ENCODE peak calls at places on chromosomes 11 and 22, in ten cellular contexts. S is HCT116, Y is BJ, L is upper lobe of right lung, E is right lobe of liver, M is bronchial epithelial cell, I is AG04449, A is endothelial cell of umbilical vein, U is cardiac muscle cell, F is A549. Q is an unnamed sample.

GRCh38 chr11:60924110-60924905 is at the start of gene TMEM132A:
- DNase-seq in S (peak), Y (no peak), L (peak), E (peak), M (peak), I (no peak), A (peak), U (peak), F (peak), Q (no peak)

GRCh38 chr11:1078191-1078601 is 3.5 kb downstream of the MUC2 start:
- DNase-seq in S (no peak), Y (no peak), L (peak), E (no peak), M (no peak), I (no peak), A (no peak), U (no peak), F (no peak), Q (no peak)

GRCh38 chr22:21791635-21792625 is 56.3 kb upstream of the YPEL1 start:
- DNase-seq in S (no peak), Y (no peak), L (no peak), E (no peak), M (peak), I (no peak), A (no peak), U (peak), F (peak), Q (no peak)

GRCh38 chr11:2580061-2580421 is 119.8 kb downstream of the KCNQ1OT1 start:
- DNase-seq in S (no peak), Y (no peak), L (peak), E (no peak), M (no peak), I (no peak), A (no peak), U (no peak), F (no peak), Q (no peak)

GRCh38 chr11:42273977-42274376 is 814.5 kb upstream of the LRRC4C start:
- DNase-seq in S (no peak), Y (no peak), L (no peak), E (no peak), M (no peak), I (no peak), A (no peak), U (no peak), F (no peak), Q (no peak)

GRCh38 chr11:47225552-47226137 is 10.9 kb downstream of the DDB2 start:
- DNase-seq in S (no peak), Y (no peak), L (no peak), E (no peak), M (no peak), I (no peak), A (no peak), U (no peak), F (no peak), Q (no peak)

GRCh38 chr22:24302591-24302990 is 32.0 kb downstream of the SPECC1L start:
- DNase-seq in S (no peak), Y (no peak), L (no peak), E (no peak), M (no peak), I (no peak), A (no peak), U (no peak), F (no peak), Q (no peak)

GRCh38 chr11:19714387-19715363 is 2.0 kb downstream of the NAV2 start:
- DNase-seq in S (no peak), Y (peak), L (peak), E (peak), M (peak), I (no peak), A (peak), U (peak), F (peak), Q (no peak)

GRCh38 chr22:38228873-38229740 is 27.3 kb downstream of the MAFF start:
- DNase-seq in S (peak), Y (peak), L (no peak), E (no peak), M (peak), I (no peak), A (peak), U (peak), F (peak), Q (peak)

GRCh38 chr11:34356576-34356917 is 1.3 kb downstream of the ABTB2 start:
- DNase-seq in S (no peak), Y (no peak), L (peak), E (peak), M (no peak), I (no peak), A (peak), U (peak), F (peak), Q (no peak)

GRCh38 chr11:28581286-28582242 is 473.4 kb downstream of the METTL15 start:
- DNase-seq in S (no peak), Y (no peak), L (no peak), E (no peak), M (peak), I (peak), A (no peak), U (peak), F (no peak), Q (peak)

GRCh38 chr22:31229402-31230140 is 17.5 kb downstream of the LIMK2 start:
- DNase-seq in S (no peak), Y (no peak), L (no peak), E (peak), M (no peak), I (no peak), A (peak), U (peak), F (no peak), Q (no peak)

GRCh38 chr11:1101318-1102089 is 26.8 kb downstream of the MUC2 start:
- DNase-seq in S (no peak), Y (no peak), L (peak), E (peak), M (no peak), I (no peak), A (no peak), U (no peak), F (no peak), Q (no peak)

GRCh38 chr11:95891423-95892177 is 32.3 kb downstream of the MTMR2 start:
- DNase-seq in S (no peak), Y (no peak), L (no peak), E (no peak), M (no peak), I (no peak), A (no peak), U (no peak), F (no peak), Q (no peak)

GRCh38 chr11:116637766-116638165 is 135.0 kb downstream of the BUD13 start:
- DNase-seq in S (no peak), Y (no peak), L (no peak), E (no peak), M (no peak), I (no peak), A (no peak), U (no peak), F (no peak), Q (no peak)

GRCh38 chr22:43201486-43202219 is 14.7 kb upstream of the TTLL12 start:
- DNase-seq in S (no peak), Y (no peak), L (no peak), E (no peak), M (no peak), I (no peak), A (no peak), U (no peak), F (no peak), Q (no peak)

GRCh38 chr11:35040221-35040942 is 98.6 kb upstream of the CD44 start:
- DNase-seq in S (no peak), Y (no peak), L (no peak), E (no peak), M (peak), I (no peak), A (no peak), U (peak), F (peak), Q (no peak)

DNA sequence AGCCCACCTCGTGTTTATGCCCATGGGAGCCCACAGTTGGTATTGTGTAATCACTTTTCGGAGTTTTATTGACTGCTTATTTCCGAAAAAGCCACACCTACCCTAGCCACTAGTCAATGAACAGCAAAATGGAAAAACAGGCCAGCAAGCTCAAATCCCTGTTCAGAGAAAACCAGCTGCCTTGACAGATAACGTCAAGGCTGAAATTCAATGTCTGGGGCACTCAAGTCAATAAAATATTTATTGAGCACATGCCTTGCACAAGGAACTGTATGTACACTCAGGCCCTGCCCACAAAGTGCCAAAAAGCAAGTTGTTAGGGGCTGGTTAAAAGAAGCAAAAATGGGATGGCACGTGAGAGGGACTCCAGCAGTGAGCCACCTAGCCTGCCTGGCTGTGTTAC is 4.8 kb downstream of the PC start:
- DNase-seq in S (no peak), Y (no peak), L (no peak), E (no peak), M (no peak), I (no peak), A (no peak), U (no peak), F (no peak), Q (no peak)
- H3K4me3 ChIP-seq in S (no peak), Y (no peak), L (no peak), E (no peak), M (no peak), I (no peak), A (no peak), U (no peak), F (no peak), Q (no peak)

GRCh38 chr22:49917997-49918910 is at the start of the genes ALG12 and CRELD2:
- DNase-seq in S (peak), Y (peak), L (peak), E (peak), M (peak), I (peak), A (peak), U (peak), F (peak), Q (peak)
- TF ChIP-seq CTCF in S (no peak), Y (no peak), L (no peak), E (no peak), M (no peak), I (no peak), A (no peak), U (no peak), F (no peak), Q (no peak)

GRCh38 chr22:37017356-37017755 is 1.9 kb downstream of the TST start:
- DNase-seq in S (no peak), Y (no peak), L (no peak), E (peak), M (no peak), I (no peak), A (no peak), U (no peak), F (no peak), Q (no peak)
- H3K4me3 ChIP-seq in S (no peak), Y (no peak), L (no peak), E (peak), M (no peak), I (no peak), A (no peak), U (no peak), F (no peak), Q (no peak)

GRCh38 chr22:44313385-44314006 is 745 bp upstream of the SHISAL1 start:
- DNase-seq in S (no peak), Y (no peak), L (no peak), E (no peak), M (no peak), I (no peak), A (no peak), U (no peak), F (no peak), Q (no peak)
- TF ChIP-seq CTCF in S (no peak), Y (no peak), L (no peak), E (no peak), M (no peak), I (no peak), A (no peak), U (no peak), F (no peak), Q (no peak)

GRCh38 chr11:69005183-69005630 is 7.8 kb downstream of the MRGPRF start:
- DNase-seq in S (no peak), Y (no peak), L (no peak), E (no peak), M (no peak), I (no peak), A (no peak), U (no peak), F (no peak), Q (no peak)

GRCh38 chr11:69002743-69003231 is 10.3 kb downstream of the MRGPRF start:
- DNase-seq in S (no peak), Y (no peak), L (peak), E (no peak), M (no peak), I (no peak), A (no peak), U (no peak), F (no peak), Q (no peak)

GRCh38 chr11:69004411-69005182 is 8.4 kb downstream of the MRGPRF start:
- DNase-seq in S (no peak), Y (no peak), L (peak), E (no peak), M (no peak), I (no peak), A (no peak), U (no peak), F (no peak), Q (no peak)

GRCh38 chr11:69003301-69003865 is 9.7 kb downstream of the MRGPRF start:
- DNase-seq in S (no peak), Y (no peak), L (no peak), E (no peak), M (no peak), I (no peak), A (no peak), U (no peak), F (no peak), Q (no peak)

GRCh38 chr11:69003866-69004311 is 9.2 kb downstream of the MRGPRF start:
- DNase-seq in S (no peak), Y (no peak), L (peak), E (no peak), M (no peak), I (no peak), A (no peak), U (no peak), F (no peak), Q (no peak)
- H3K4me3 ChIP-seq in S (no peak), Y (no peak), L (no peak), E (no peak), M (no peak), I (no peak), A (no peak), U (no peak), F (no peak), Q (no peak)

GRCh38 chr11:11089805-11090204 is 232.0 kb upstream of the ZBED5 start:
- DNase-seq in S (no peak), Y (no peak), L (no peak), E (no peak), M (no peak), I (no peak), A (no peak), U (no peak), F (no peak), Q (no peak)
- TF ChIP-seq CTCF in S (no peak), Y (no peak), L (no peak), E (no peak), M (no peak), I (no peak), A (no peak), U (no peak), F (no peak), Q (no peak)

DNA sequence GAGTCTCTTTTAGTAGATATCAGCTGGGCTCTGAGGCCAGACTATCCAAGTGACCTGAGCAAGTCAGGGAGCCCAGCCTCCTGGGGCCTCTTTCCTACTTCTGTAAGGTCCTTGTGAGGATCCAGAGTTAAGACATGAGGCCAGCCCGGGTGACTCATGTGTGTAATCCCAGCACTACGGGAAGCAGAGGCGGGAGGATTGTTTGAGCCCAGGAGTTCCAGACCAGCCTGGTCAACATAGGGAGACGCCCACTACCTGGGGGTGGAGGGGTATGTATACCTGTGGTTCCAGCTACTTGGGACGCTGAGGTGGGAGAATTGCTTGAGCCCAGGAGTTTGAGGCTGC is 36.9 kb upstream of the POLA2 start:
- DNase-seq in S (peak), Y (peak), L (peak), E (peak), M (peak), I (peak), A (peak), U (peak), F (peak), Q (peak)
- H3K4me3 ChIP-seq in S (no peak), Y (no peak), L (no peak), E (no peak), M (no peak), I (no peak), A (no peak), U (no peak), F (no peak), Q (no peak)

GRCh38 chr11:117642396-117642795 is 154.6 kb downstream of the DSCAML1 start:
- DNase-seq in S (no peak), Y (no peak), L (peak), E (no peak), M (no peak), I (no peak), A (no peak), U (no peak), F (no peak), Q (no peak)
- TF ChIP-seq CTCF in S (no peak), Y (no peak), L (no peak), E (no peak), M (no peak), I (no peak), A (no peak), U (no peak), F (no peak), Q (no peak)

Q was measured in AG09309.